ENCODE peak calls at places on chromosomes 6 and 20, in ten cellular contexts. One of them, this sample, is unnamed.

GRCh38 chr20:10853176-10853575 is 179.4 kb upstream of the JAG1 start:
- DNase-seq in mucosa of descending colon: no peak
- DNase-seq in NCI-H1694: no peak
- DNase-seq in activated CD4-positive, alpha-beta T cell treated with anti-CD3 and anti-CD28 coated beads, Interleukin-2, amount 50 U/mL, for 24 hours: no peak
- DNase-seq in HFFc6: no peak
- DNase-seq in ecto neural progenitor cell: no peak
- DNase-seq in ovary: no peak
- DNase-seq in CD8-positive, alpha-beta T cell: no peak
- DNase-seq in choroid plexus epithelial cell: no peak
- DNase-seq in SK-N-SH: no peak
- DNase-seq in this sample: no peak

GRCh38 chr6:124535299-124535698 is 426.9 kb upstream of the RNF217 start:
- DNase-seq in mucosa of descending colon: no peak
- DNase-seq in NCI-H1694: no peak
- DNase-seq in activated CD4-positive, alpha-beta T cell treated with anti-CD3 and anti-CD28 coated beads, Interleukin-2, amount 50 U/mL, for 24 hours: no peak
- DNase-seq in HFFc6: no peak
- DNase-seq in ecto neural progenitor cell: no peak
- DNase-seq in ovary: no peak
- DNase-seq in CD8-positive, alpha-beta T cell: no peak
- DNase-seq in choroid plexus epithelial cell: no peak
- DNase-seq in SK-N-SH: no peak
- DNase-seq in this sample: no peak

GRCh38 chr20:43766395-43766794 is 39.6 kb upstream of the GTSF1L start:
- DNase-seq in mucosa of descending colon: no peak
- DNase-seq in NCI-H1694: no peak
- DNase-seq in activated CD4-positive, alpha-beta T cell treated with anti-CD3 and anti-CD28 coated beads, Interleukin-2, amount 50 U/mL, for 24 hours: no peak
- DNase-seq in HFFc6: no peak
- DNase-seq in ecto neural progenitor cell: no peak
- DNase-seq in ovary: no peak
- DNase-seq in CD8-positive, alpha-beta T cell: no peak
- DNase-seq in choroid plexus epithelial cell: no peak
- DNase-seq in SK-N-SH: no peak
- DNase-seq in this sample: no peak

GRCh38 chr6:145688493-145688905 is 46.8 kb downstream of the EPM2A start:
- DNase-seq in mucosa of descending colon: no peak
- DNase-seq in NCI-H1694: no peak
- DNase-seq in activated CD4-positive, alpha-beta T cell treated with anti-CD3 and anti-CD28 coated beads, Interleukin-2, amount 50 U/mL, for 24 hours: no peak
- DNase-seq in HFFc6: peak; percentile 25
- DNase-seq in ecto neural progenitor cell: no peak
- DNase-seq in ovary: no peak
- DNase-seq in CD8-positive, alpha-beta T cell: no peak
- DNase-seq in choroid plexus epithelial cell: peak; percentile 58
- DNase-seq in SK-N-SH: no peak
- DNase-seq in this sample: peak; percentile 33

GRCh38 chr6:88814909-88815308 is 148.5 kb downstream of the RNGTT start:
- DNase-seq in mucosa of descending colon: no peak
- DNase-seq in NCI-H1694: no peak
- DNase-seq in activated CD4-positive, alpha-beta T cell treated with anti-CD3 and anti-CD28 coated beads, Interleukin-2, amount 50 U/mL, for 24 hours: no peak
- DNase-seq in HFFc6: no peak
- DNase-seq in ecto neural progenitor cell: no peak
- DNase-seq in ovary: no peak
- DNase-seq in CD8-positive, alpha-beta T cell: no peak
- DNase-seq in choroid plexus epithelial cell: no peak
- DNase-seq in SK-N-SH: no peak
- DNase-seq in this sample: no peak

GRCh38 chr6:25934181-25934580 is 3.7 kb upstream of the SLC17A2 start:
- DNase-seq in mucosa of descending colon: no peak
- DNase-seq in NCI-H1694: no peak
- DNase-seq in activated CD4-positive, alpha-beta T cell treated with anti-CD3 and anti-CD28 coated beads, Interleukin-2, amount 50 U/mL, for 24 hours: no peak
- DNase-seq in HFFc6: no peak
- DNase-seq in ecto neural progenitor cell: no peak
- DNase-seq in ovary: no peak
- DNase-seq in CD8-positive, alpha-beta T cell: no peak
- DNase-seq in choroid plexus epithelial cell: no peak
- DNase-seq in SK-N-SH: no peak
- DNase-seq in this sample: no peak

GRCh38 chr20:62367483-62368302 is 581 bp upstream of the LAMA5 start:
- DNase-seq in mucosa of descending colon: no peak
- DNase-seq in NCI-H1694: no peak
- DNase-seq in activated CD4-positive, alpha-beta T cell treated with anti-CD3 and anti-CD28 coated beads, Interleukin-2, amount 50 U/mL, for 24 hours: no peak
- DNase-seq in HFFc6: no peak
- DNase-seq in ecto neural progenitor cell: peak; percentile 79
- DNase-seq in ovary: no peak
- DNase-seq in CD8-positive, alpha-beta T cell: no peak
- DNase-seq in choroid plexus epithelial cell: no peak
- DNase-seq in SK-N-SH: peak; percentile 68
- DNase-seq in this sample: no peak

GRCh38 chr20:61927193-61927825 is 138.4 kb downstream of the TAF4 start:
- DNase-seq in mucosa of descending colon: peak; percentile 13
- DNase-seq in NCI-H1694: no peak
- DNase-seq in activated CD4-positive, alpha-beta T cell treated with anti-CD3 and anti-CD28 coated beads, Interleukin-2, amount 50 U/mL, for 24 hours: no peak
- DNase-seq in HFFc6: no peak
- DNase-seq in ecto neural progenitor cell: no peak
- DNase-seq in ovary: no peak
- DNase-seq in CD8-positive, alpha-beta T cell: no peak
- DNase-seq in choroid plexus epithelial cell: no peak
- DNase-seq in SK-N-SH: no peak
- DNase-seq in this sample: no peak

GRCh38 chr6:169984181-169985120 is 233.0 kb downstream of the ERMARD start:
- DNase-seq in mucosa of descending colon: no peak
- DNase-seq in NCI-H1694: no peak
- DNase-seq in activated CD4-positive, alpha-beta T cell treated with anti-CD3 and anti-CD28 coated beads, Interleukin-2, amount 50 U/mL, for 24 hours: no peak
- DNase-seq in HFFc6: no peak
- DNase-seq in ecto neural progenitor cell: no peak
- DNase-seq in ovary: no peak
- DNase-seq in CD8-positive, alpha-beta T cell: no peak
- DNase-seq in choroid plexus epithelial cell: no peak
- DNase-seq in SK-N-SH: no peak
- DNase-seq in this sample: no peak

GRCh38 chr20:37437676-37438075 is 83.4 kb upstream of the NNAT start:
- DNase-seq in mucosa of descending colon: no peak
- DNase-seq in NCI-H1694: no peak
- DNase-seq in activated CD4-positive, alpha-beta T cell treated with anti-CD3 and anti-CD28 coated beads, Interleukin-2, amount 50 U/mL, for 24 hours: no peak
- DNase-seq in HFFc6: no peak
- DNase-seq in ecto neural progenitor cell: no peak
- DNase-seq in ovary: no peak
- DNase-seq in CD8-positive, alpha-beta T cell: no peak
- DNase-seq in choroid plexus epithelial cell: no peak
- DNase-seq in SK-N-SH: no peak
- DNase-seq in this sample: no peak

GRCh38 chr6:50829898-50830439 is 11.3 kb downstream of the TFAP2B start:
- DNase-seq in mucosa of descending colon: no peak
- DNase-seq in NCI-H1694: no peak
- DNase-seq in activated CD4-positive, alpha-beta T cell treated with anti-CD3 and anti-CD28 coated beads, Interleukin-2, amount 50 U/mL, for 24 hours: no peak
- DNase-seq in HFFc6: no peak
- DNase-seq in ecto neural progenitor cell: no peak
- DNase-seq in ovary: no peak
- DNase-seq in CD8-positive, alpha-beta T cell: no peak
- DNase-seq in choroid plexus epithelial cell: no peak
- DNase-seq in SK-N-SH: no peak
- DNase-seq in this sample: no peak

GRCh38 chr6:73236147-73236750 is 11.0 kb upstream of the KHDC1L start:
- DNase-seq in mucosa of descending colon: no peak
- DNase-seq in NCI-H1694: no peak
- DNase-seq in activated CD4-positive, alpha-beta T cell treated with anti-CD3 and anti-CD28 coated beads, Interleukin-2, amount 50 U/mL, for 24 hours: no peak
- DNase-seq in HFFc6: peak; percentile 97
- DNase-seq in ecto neural progenitor cell: no peak
- DNase-seq in ovary: no peak
- DNase-seq in CD8-positive, alpha-beta T cell: no peak
- DNase-seq in choroid plexus epithelial cell: peak; percentile 83
- DNase-seq in SK-N-SH: no peak
- DNase-seq in this sample: peak; percentile 93

GRCh38 chr6:14211596-14211961 is 94.0 kb downstream of the CD83 start:
- DNase-seq in mucosa of descending colon: peak; percentile 66
- DNase-seq in NCI-H1694: no peak
- DNase-seq in activated CD4-positive, alpha-beta T cell treated with anti-CD3 and anti-CD28 coated beads, Interleukin-2, amount 50 U/mL, for 24 hours: no peak
- DNase-seq in HFFc6: no peak
- DNase-seq in ecto neural progenitor cell: peak; percentile 90
- DNase-seq in ovary: peak; percentile 53
- DNase-seq in CD8-positive, alpha-beta T cell: peak; percentile 32
- DNase-seq in choroid plexus epithelial cell: peak; percentile 45
- DNase-seq in SK-N-SH: peak; percentile 61
- DNase-seq in this sample: no peak

This sample was measured in EL.